ENCODE peak calls at places on chromosomes 11 and 22, in six cellular contexts. A is AG09309, Y is HL-60, W is AG04450, D is PC-9, I is foreskin fibroblast. F is an unnamed sample.

GRCh38 chr11:100681064-100681502 is 6.0 kb upstream of the ARHGAP42 start:
- DNase-seq in Y (peak; percentile 88), D (peak; percentile 87), I (peak; percentile 8), A (no peak), W (no peak), F (no peak)

GRCh38 chr22:30872282-30873041 is 96.1 kb downstream of the MORC2 start:
- DNase-seq in I (no peak), W (no peak), D (no peak), A (no peak), Y (no peak), F (no peak)

GRCh38 chr11:118714816-118715215 is 35.4 kb upstream of the TREH start:
- DNase-seq in A (no peak), Y (no peak), W (no peak), D (no peak), I (no peak), F (no peak)

GRCh38 chr11:65883058-65883761 is 3.6 kb downstream of the CTSW start:
- DNase-seq in Y (no peak), D (no peak), A (no peak), W (no peak), I (no peak), F (no peak)

GRCh38 chr11:31887180-31887579 is 76.1 kb upstream of the PAX6 start:
- DNase-seq in A (no peak), D (no peak), Y (no peak), W (no peak), I (no peak), F (no peak)

GRCh38 chr11:17541330-17541885 is 2.8 kb downstream of the USH1C start:
- DNase-seq in Y (no peak), W (no peak), I (no peak), A (no peak), D (no peak), F (no peak)

GRCh38 chr11:79940165-79940564 is 499.3 kb upstream of the TENM4 start:
- DNase-seq in Y (no peak), D (no peak), A (no peak), W (no peak), I (no peak), F (no peak)

GRCh38 chr11:75031224-75031753 is 42.6 kb downstream of the NEU3 start:
- DNase-seq in D (peak; percentile 35), W (peak; percentile 79), Y (no peak), A (peak; percentile 43), I (peak; percentile 81), F (peak; percentile 67)

GRCh38 chr11:64219354-64219684 is 6.7 kb downstream of the TRPT1 start:
- DNase-seq in A (no peak), I (no peak), Y (no peak), W (no peak), D (no peak), F (no peak)

GRCh38 chr11:112459001-112459400 is 198.3 kb upstream of the PLET1 start:
- DNase-seq in W (no peak), I (no peak), A (no peak), Y (no peak), D (no peak), F (no peak)

GRCh38 chr11:64762916-64763803 is 3.4 kb upstream of the PYGM start:
- DNase-seq in I (no peak), W (no peak), A (no peak), Y (peak; percentile 39), D (no peak), F (no peak)

GRCh38 chr11:77502501-77502900 is 28.6 kb upstream of the PAK1 start:
- DNase-seq in I (no peak), D (no peak), W (no peak), Y (peak; percentile 64), A (no peak), F (no peak)

GRCh38 chr11:122628691-122629555 is 26.6 kb upstream of the UBASH3B start:
- DNase-seq in Y (peak; percentile 81), I (peak; percentile 69), D (peak; percentile 53), W (peak; percentile 51), A (no peak), F (no peak)

GRCh38 chr11:35477871-35478270 is 47.5 kb downstream of the PAMR1 start:
- DNase-seq in W (no peak), I (no peak), D (no peak), Y (no peak), A (no peak), F (no peak)

GRCh38 chr11:76234704-76235232 is 28.5 kb upstream of the WNT11 start:
- DNase-seq in I (peak; percentile 47), A (no peak), D (peak; percentile 59), Y (peak; percentile 44), W (no peak), F (no peak)

GRCh38 chr11:7595016-7595869 is 78.1 kb downstream of the CYB5R2 start:
- DNase-seq in W (no peak), I (no peak), Y (no peak), A (no peak), D (peak; percentile 37), F (no peak)

GRCh38 chr11:129639300-129639699 is 176.3 kb upstream of the TMEM45B start:
- DNase-seq in I (peak; percentile 95), Y (no peak), D (peak; percentile 97), A (peak; percentile 87), W (peak; percentile 81), F (peak; percentile 84)

GRCh38 chr11:101444164-101444563 is 139.6 kb downstream of the TRPC6 start:
- DNase-seq in I (no peak), W (no peak), A (no peak), D (no peak), Y (no peak), F (no peak)

GRCh38 chr11:7537260-7537659 is 23.5 kb downstream of the PPFIBP2 start:
- DNase-seq in D (no peak), I (no peak), W (no peak), A (no peak), Y (no peak), F (no peak)

GRCh38 chr11:69496631-69497220 is 15.3 kb downstream of the LINC01488 start:
- DNase-seq in D (no peak), Y (no peak), I (no peak), A (no peak), W (no peak), F (no peak)

GRCh38 chr11:72589802-72590761 is 84.1 kb downstream of the PDE2A start:
- DNase-seq in D (no peak), I (no peak), W (no peak), A (no peak), Y (peak; percentile 43), F (no peak)

GRCh38 chr11:72781063-72781312 is 12.9 kb downstream of the STARD10 start:
- DNase-seq in A (no peak), Y (no peak), D (peak; percentile 52), I (no peak), W (no peak), F (no peak)

GRCh38 chr22:33889748-33890147 is 30.5 kb downstream of the LARGE1 start:
- DNase-seq in D (no peak), I (no peak), Y (no peak), A (no peak), W (no peak), F (no peak)

GRCh38 chr11:58567889-58568512 is 7.7 kb downstream of the LPXN start:
- DNase-seq in D (no peak), Y (peak; percentile 71), I (peak; percentile 30), W (no peak), A (no peak), F (peak; percentile 39)

GRCh38 chr22:37431811-37432707 is 4.8 kb upstream of the ELFN2 start:
- DNase-seq in D (peak; percentile 100), W (peak; percentile 95), I (peak; percentile 96), Y (no peak), A (peak; percentile 98), F (peak; percentile 100)

GRCh38 chr11:110761994-110762393 is 49.8 kb upstream of the ARHGAP20 start:
- DNase-seq in W (no peak), D (no peak), Y (no peak), A (no peak), I (no peak), F (no peak)

GRCh38 chr11:110762596-110762995 is 50.4 kb upstream of the ARHGAP20 start:
- DNase-seq in A (no peak), W (no peak), Y (no peak), D (no peak), I (peak; percentile 79), F (no peak)

GRCh38 chr11:110761131-110761530 is 48.9 kb upstream of the ARHGAP20 start:
- DNase-seq in I (no peak), D (no peak), Y (no peak), W (no peak), A (no peak), F (no peak)

GRCh38 chr11:110758012-110758411 is 45.8 kb upstream of the ARHGAP20 start:
- DNase-seq in I (no peak), Y (no peak), W (no peak), A (no peak), D (peak; percentile 3), F (no peak)

DNA sequence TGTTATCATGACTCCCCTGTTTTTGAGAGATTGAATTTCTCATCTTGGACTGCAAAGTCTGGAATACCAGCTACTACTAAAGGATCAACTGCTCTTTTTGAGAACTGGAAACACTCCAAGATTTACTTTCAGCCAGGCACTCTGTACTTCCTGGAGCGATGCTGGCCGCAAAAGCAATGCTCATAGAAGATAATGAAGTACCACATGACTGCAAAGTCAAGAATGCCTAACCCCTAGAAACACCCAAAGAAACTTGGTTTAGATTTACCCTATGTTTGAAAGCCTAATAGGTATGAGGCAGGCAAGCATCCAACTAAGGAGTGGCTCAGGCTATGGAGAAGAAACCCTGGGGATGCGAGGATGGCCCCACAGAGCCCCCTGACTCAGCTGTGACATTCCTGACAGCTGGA is 47.7 kb upstream of the ARHGAP20 start:
- DNase-seq in D (no peak), W (no peak), I (peak; percentile 64), Y (no peak), A (no peak), F (no peak)
- TF ChIP-seq CTCF in D (no peak), W (no peak), I (no peak), Y (no peak), A (no peak), F (no peak)

GRCh38 chr22:49825436-49825835 is 2.2 kb downstream of the BRD1 start:
- DNase-seq in D (peak; percentile 73), Y (no peak), I (peak; percentile 34), W (no peak), A (no peak), F (no peak)
- H3K4me3 ChIP-seq in D (peak overlapping the region; percentile 90), Y (peak overlapping the region; percentile 79), I (peak overlapping the region; percentile 79), W (peak overlapping the region; percentile 80), A (peak overlapping the region; percentile 75), F (peak overlapping the region; percentile 74)

GRCh38 chr11:20093775-20094174 is 66.5 kb downstream of the DBX1 start:
- DNase-seq in I (no peak), D (no peak), Y (no peak), W (no peak), A (no peak), F (no peak)
- TF ChIP-seq CTCF in I (no peak), D (no peak), Y (no peak), W (peak; percentile 14), A (peak; percentile 9), F (no peak)

GRCh38 chr22:38924197-38924952 is 33.0 kb upstream of the APOBEC3A start:
- DNase-seq in A (peak; percentile 69), W (peak; percentile 60), Y (no peak), D (peak; percentile 99), I (peak; percentile 88), F (peak; percentile 68)

GRCh38 chr22:38921126-38921525 is 36.3 kb upstream of the APOBEC3A start:
- DNase-seq in D (peak; percentile 94), W (no peak), A (no peak), Y (no peak), I (no peak), F (no peak)

GRCh38 chr22:38921801-38922200 is 35.6 kb upstream of the APOBEC3A start:
- DNase-seq in I (no peak), A (no peak), Y (no peak), D (peak; percentile 82), W (no peak), F (no peak)

GRCh38 chr22:38925571-38926041 is 31.8 kb upstream of the APOBEC3A start:
- DNase-seq in Y (no peak), I (peak; percentile 38), A (no peak), W (no peak), D (no peak), F (no peak)

GRCh38 chr22:38923463-38924196 is 33.8 kb upstream of the APOBEC3A start:
- DNase-seq in I (peak; percentile 73), A (peak; percentile 8), W (peak; percentile 64), Y (no peak), D (peak; percentile 89), F (peak; percentile 92)
- H3K4me3 ChIP-seq in I (peak overlapping the region; percentile 29), A (peak overlapping the region; percentile 5), W (peak overlapping the region; percentile 52), Y (no peak overlapping the region), D (peak overlapping the region; percentile 51), F (peak overlapping the region; percentile 29)

F was measured in HFF-Myc.